ENCODE peak calls at places on chromosomes 3 and 15, in seven cellular contexts. J, C, D, U, A, W and X are unnamed samples.

GRCh38 chr3:143138948-143139347 is 19.4 kb downstream of the CHST2 start:
- DNase-seq in J (no peak), C (no peak), D (no peak), U (no peak), A (no peak), W (no peak), X (no peak)

GRCh38 chr15:64067564-64068030 is 21.3 kb upstream of the DAPK2 start:
- DNase-seq in J (peak; percentile 25), C (peak; percentile 40), D (peak; percentile 60), U (peak; percentile 71), A (peak; percentile 39), W (peak; percentile 90), X (no peak)

GRCh38 chr15:75212200-75212858 is 10.6 kb downstream of the C15orf39 start:
- DNase-seq in J (no peak), C (no peak), D (no peak), U (no peak), A (no peak), W (no peak), X (no peak)

GRCh38 chr15:60003243-60004018 is 680 bp upstream of the FOXB1 start:
- DNase-seq in J (no peak), C (no peak), D (no peak), U (no peak), A (no peak), W (peak; percentile 34), X (no peak)

GRCh38 chr15:57237282-57237642 is 139.0 kb upstream of the CGNL1 start:
- DNase-seq in J (no peak), C (no peak), D (no peak), U (no peak), A (no peak), W (no peak), X (no peak)

GRCh38 chr15:73781038-73781925 is 28.1 kb upstream of the INSYN1 start:
- DNase-seq in J (no peak), C (no peak), D (no peak), U (peak; percentile 73), A (no peak), W (no peak), X (no peak)

GRCh38 chr3:67301556-67301955 is 303.4 kb downstream of the KBTBD8 start:
- DNase-seq in J (no peak), C (no peak), D (no peak), U (no peak), A (no peak), W (no peak), X (no peak)

GRCh38 chr3:39592306-39592705 is 124.8 kb downstream of the MOBP start:
- DNase-seq in J (no peak), C (no peak), D (no peak), U (no peak), A (no peak), W (no peak), X (no peak)

GRCh38 chr3:47283596-47284364 is 1.0 kb downstream of the KLHL18 start:
- DNase-seq in J (no peak), C (no peak), D (no peak), U (peak; percentile 53), A (no peak), W (peak; percentile 47), X (no peak)

GRCh38 chr15:69031013-69032001 is 16.8 kb downstream of the NOX5 start:
- DNase-seq in J (peak; percentile 53), C (no peak), D (no peak), U (peak; percentile 71), A (peak; percentile 41), W (peak; percentile 83), X (no peak)

GRCh38 chr3:37935756-37936666 is 54.6 kb upstream of the VILL start:
- DNase-seq in J (peak; percentile 23), C (no peak), D (peak; percentile 98), U (no peak), A (no peak), W (no peak), X (no peak)

GRCh38 chr3:8607285-8608040 is 37.1 kb downstream of the SSUH2 start:
- DNase-seq in J (no peak), C (no peak), D (peak; percentile 55), U (no peak), A (no peak), W (peak; percentile 82), X (no peak)

GRCh38 chr3:104909721-104910120 is 457.0 kb upstream of the ALCAM start:
- DNase-seq in J (no peak), C (no peak), D (no peak), U (no peak), A (no peak), W (no peak), X (no peak)

GRCh38 chr3:97974996-97975395 is 2.8 kb upstream of the RIOX2 start:
- DNase-seq in J (no peak), C (no peak), D (no peak), U (no peak), A (no peak), W (no peak), X (no peak)

DNA sequence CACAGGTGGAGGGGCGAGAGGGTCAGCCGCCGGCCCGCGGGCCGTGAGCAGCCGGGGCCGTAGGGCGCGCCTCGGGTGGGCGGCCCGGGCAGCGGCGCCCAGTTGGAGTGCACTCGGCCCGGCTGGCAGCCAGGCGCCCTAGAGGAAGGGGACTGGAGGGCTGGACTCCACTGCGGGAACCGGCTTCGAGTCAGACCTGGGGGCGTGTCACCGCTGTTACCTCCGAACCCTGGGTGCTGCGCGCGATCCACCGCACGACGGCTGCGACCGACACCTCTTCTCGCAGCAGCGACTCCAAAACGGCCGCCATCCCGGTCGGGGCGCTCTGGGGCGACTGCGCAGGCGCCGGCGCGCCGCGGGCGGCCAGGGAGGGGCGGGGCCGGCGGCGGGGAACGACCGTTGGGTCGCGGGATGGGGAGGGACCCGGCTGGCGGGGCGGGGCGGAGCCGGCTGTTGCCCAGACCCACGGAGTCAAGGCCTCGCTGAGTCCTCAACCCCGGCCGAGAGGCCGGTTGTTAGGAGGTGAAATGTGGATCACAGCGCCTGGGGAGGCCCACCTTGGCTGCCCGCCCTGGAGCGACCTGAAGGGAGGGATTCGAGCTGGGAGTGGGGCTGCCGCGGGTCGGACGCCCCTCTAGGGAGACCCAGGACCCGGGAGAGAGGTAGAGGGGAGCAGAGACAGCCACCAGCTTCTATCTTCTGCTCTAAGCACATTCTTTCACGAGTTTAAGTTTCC is at the start of gene CDAN1:
- DNase-seq in J (peak; percentile 29), C (no peak), D (peak; percentile 73), U (peak; percentile 99), A (peak; percentile 99), W (peak; percentile 100), X (peak; percentile 99)
- TF ChIP-seq POLR2AphosphoS5 in J (no peak), C (peak; percentile 23), D (peak; percentile 77), U (peak; percentile 81), A (peak; percentile 69), W (peak; percentile 85), X (peak; percentile 68)

GRCh38 chr3:124092811-124093210 is 100.9 kb upstream of the ROPN1 start:
- DNase-seq in J (no peak), C (no peak), D (no peak), U (no peak), A (no peak), W (no peak), X (no peak)
- TF ChIP-seq TAF1 in J (no peak), C (no peak), D (no peak), U (no peak), A (no peak), W (no peak), X (no peak)

GRCh38 chr3:151169262-151169661 is 33.8 kb downstream of the GPR171 start:
- DNase-seq in J (no peak), C (no peak), D (no peak), U (no peak), A (no peak), W (no peak), X (no peak)
- TF ChIP-seq POLR2AphosphoS5 in J (no peak), C (no peak), D (no peak), U (no peak), A (no peak), W (no peak), X (no peak)

GRCh38 chr3:64685331-64685799 is 2.4 kb downstream of the ADAMTS9 start:
- DNase-seq in J (no peak), C (no peak), D (no peak), U (no peak), A (no peak), W (peak; percentile 36), X (no peak)

GRCh38 chr3:64687781-64688515 is at the start of gene ADAMTS9:
- DNase-seq in J (no peak), C (no peak), D (no peak), U (no peak), A (no peak), W (peak; percentile 90), X (no peak)

GRCh38 chr3:64685800-64686445 is 1.9 kb downstream of the ADAMTS9 start:
- DNase-seq in J (no peak), C (no peak), D (peak; percentile 13), U (peak; percentile 19), A (no peak), W (peak; percentile 84), X (no peak)

GRCh38 chr3:64687381-64687780 is 419 bp downstream of the ADAMTS9 start:
- DNase-seq in J (no peak), C (no peak), D (no peak), U (no peak), A (no peak), W (peak; percentile 79), X (no peak)

GRCh38 chr3:64686446-64686908 is 1.3 kb downstream of the ADAMTS9 start:
- DNase-seq in J (no peak), C (no peak), D (peak; percentile 18), U (no peak), A (no peak), W (peak; percentile 27), X (no peak)
- TF ChIP-seq TAF1 in J (no peak), C (no peak), D (no peak), U (no peak), A (no peak), W (no peak), X (no peak)

GRCh38 chr3:58164916-58165821 is 45.6 kb downstream of the DNASE1L3 start:
- DNase-seq in J (no peak), C (no peak), D (peak; percentile 52), U (no peak), A (no peak), W (no peak), X (no peak)

GRCh38 chr3:58163234-58163633 is 47.5 kb downstream of the DNASE1L3 start:
- DNase-seq in J (no peak), C (no peak), D (no peak), U (no peak), A (no peak), W (no peak), X (no peak)

GRCh38 chr3:58167431-58168351 is 43.1 kb downstream of the DNASE1L3 start:
- DNase-seq in J (no peak), C (no peak), D (no peak), U (peak; percentile 75), A (peak; percentile 77), W (peak; percentile 79), X (peak; percentile 82)

GRCh38 chr3:58161435-58162398 is 49.1 kb downstream of the DNASE1L3 start:
- DNase-seq in J (no peak), C (no peak), D (no peak), U (peak; percentile 84), A (no peak), W (no peak), X (no peak)

DNA sequence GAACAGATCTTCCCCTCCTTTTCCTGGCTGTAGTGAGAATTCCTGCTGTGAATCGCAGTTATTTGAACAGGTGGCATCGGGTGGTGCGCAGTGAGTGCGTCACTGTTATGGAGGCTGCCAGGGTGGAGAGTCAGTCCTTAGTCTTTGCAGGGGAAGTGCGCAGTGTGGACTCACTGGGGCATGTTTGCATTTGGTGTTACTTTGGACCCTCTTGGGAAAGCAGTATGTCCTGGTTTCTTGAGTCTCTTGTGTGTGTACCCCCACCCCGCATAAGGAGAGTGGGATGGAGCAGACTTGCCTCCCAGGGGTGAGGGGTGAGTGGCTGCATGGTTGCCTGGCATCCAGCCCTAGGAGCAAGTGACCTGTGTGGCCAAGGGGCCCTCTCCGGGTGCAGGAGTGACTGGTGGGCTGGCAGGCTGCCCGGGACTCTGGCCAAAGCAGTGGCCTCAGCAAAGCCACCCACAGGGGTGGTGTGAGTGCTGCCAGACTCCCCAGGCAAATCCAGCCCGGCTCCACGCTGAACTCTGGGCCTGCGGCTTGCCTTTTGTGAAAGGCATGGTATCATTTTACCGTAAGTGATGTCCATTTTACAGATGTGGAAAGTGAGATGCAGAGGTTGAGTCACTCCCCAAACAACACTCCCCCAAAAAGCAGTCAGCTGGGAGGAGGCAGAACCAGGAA is 46.4 kb downstream of the DNASE1L3 start:
- DNase-seq in J (no peak), C (no peak), D (no peak), U (no peak), A (no peak), W (peak; percentile 89), X (no peak)
- TF ChIP-seq POLR2AphosphoS5 in J (no peak), C (no peak), D (no peak), U (no peak), A (no peak), W (no peak), X (no peak)